ENCODE peak calls at places on chromosomes 12 and 14, in eight cellular contexts. E is Peyer's patch, J is lung, P is fibroblast of pulmonary artery, L is right cardiac atrium, D is stomach, S is IMR-90, H is ovary. T is an unnamed sample.

GRCh38 chr14:89615421-89615820 is 198.4 kb upstream of the FOXN3 start:
- DNase-seq in E (no peak), J (no peak), P (peak), L (no peak), D (no peak), S (no peak), H (no peak), T (no peak)

GRCh38 chr12:62434504-62435336 is 31.9 kb upstream of the MON2 start:
- DNase-seq in E (no peak), J (no peak), P (no peak), L (peak), D (peak), S (no peak), H (no peak), T (no peak)

GRCh38 chr12:6868211-6869048 is 1.1 kb downstream of the TPI1 start:
- DNase-seq in E (no peak), J (no peak), P (no peak), L (peak), D (no peak), S (peak), H (no peak), T (no peak)

GRCh38 chr12:104215638-104216297 is at the start of gene TXNRD1:
- DNase-seq in E (peak), J (peak), P (peak), L (peak), D (peak), S (peak), H (peak), T (no peak)

GRCh38 chr14:61568572-61569011 is 126.7 kb upstream of the HIF1A start:
- DNase-seq in E (peak), J (no peak), P (no peak), L (peak), D (peak), S (no peak), H (no peak), T (no peak)

GRCh38 chr14:76753799-76754198 is 7.5 kb upstream of the VASH1 start:
- DNase-seq in E (no peak), J (no peak), P (no peak), L (no peak), D (no peak), S (no peak), H (no peak), T (no peak)

GRCh38 chr12:110741371-110741770 is 1.3 kb downstream of the PPP1CC start:
- DNase-seq in E (no peak), J (no peak), P (no peak), L (no peak), D (no peak), S (no peak), H (no peak), T (no peak)

GRCh38 chr14:68365228-68365627 is 427.6 kb downstream of the ZFP36L1 start:
- DNase-seq in E (no peak), J (no peak), P (peak), L (no peak), D (no peak), S (peak), H (no peak), T (peak)

GRCh38 chr12:86530996-86531655 is 274.9 kb upstream of the MGAT4C start:
- DNase-seq in E (no peak), J (no peak), P (peak), L (no peak), D (no peak), S (no peak), H (no peak), T (no peak)

GRCh38 chr14:104443391-104444158 is 136.0 kb upstream of the C14orf180 start:
- DNase-seq in E (no peak), J (peak), P (no peak), L (no peak), D (no peak), S (no peak), H (no peak), T (no peak)

GRCh38 chr14:33201116-33201515 is 262.4 kb downstream of the NPAS3 start:
- DNase-seq in E (no peak), J (no peak), P (no peak), L (no peak), D (no peak), S (no peak), H (no peak), T (no peak)

GRCh38 chr12:4276524-4277204 is 3.1 kb downstream of the CCND2 start:
- DNase-seq in E (peak), J (peak), P (peak), L (peak), D (peak), S (peak), H (peak), T (peak)

GRCh38 chr12:39920222-39920621 is 185.7 kb downstream of the SLC2A13 start:
- DNase-seq in E (no peak), J (no peak), P (no peak), L (no peak), D (no peak), S (no peak), H (no peak), T (no peak)

GRCh38 chr12:112664569-112664968 is 127.0 kb upstream of the RPH3A start:
- DNase-seq in E (no peak), J (no peak), P (peak), L (no peak), D (no peak), S (no peak), H (no peak), T (no peak)

GRCh38 chr12:6979021-6979420 is 8.3 kb downstream of the EMG1 start:
- DNase-seq in E (no peak), J (no peak), P (no peak), L (no peak), D (no peak), S (no peak), H (no peak), T (no peak)

GRCh38 chr14:23067847-23068791 is 10.8 kb upstream of the CDH24 start:
- DNase-seq in E (peak), J (no peak), P (no peak), L (peak), D (no peak), S (no peak), H (no peak), T (no peak)

GRCh38 chr14:23069413-23069806 is 12.1 kb upstream of the CDH24 start:
- DNase-seq in E (no peak), J (no peak), P (no peak), L (peak), D (no peak), S (no peak), H (no peak), T (no peak)

GRCh38 chr14:23070262-23071129 is 13.2 kb upstream of the CDH24 start:
- DNase-seq in E (peak), J (no peak), P (no peak), L (peak), D (no peak), S (no peak), H (no peak), T (no peak)

GRCh38 chr14:23066855-23067744 is 9.8 kb upstream of the CDH24 start:
- DNase-seq in E (no peak), J (no peak), P (no peak), L (peak), D (no peak), S (no peak), H (no peak), T (no peak)

GRCh38 chr14:23068792-23069412 is 11.6 kb upstream of the CDH24 start:
- DNase-seq in E (peak), J (peak), P (peak), L (peak), D (peak), S (peak), H (peak), T (peak)
- H3K4me3 ChIP-seq in E (no peak), J (no peak), P (no peak), L (no peak), D (no peak), S (no peak), H (no peak), T (peak)

DNA sequence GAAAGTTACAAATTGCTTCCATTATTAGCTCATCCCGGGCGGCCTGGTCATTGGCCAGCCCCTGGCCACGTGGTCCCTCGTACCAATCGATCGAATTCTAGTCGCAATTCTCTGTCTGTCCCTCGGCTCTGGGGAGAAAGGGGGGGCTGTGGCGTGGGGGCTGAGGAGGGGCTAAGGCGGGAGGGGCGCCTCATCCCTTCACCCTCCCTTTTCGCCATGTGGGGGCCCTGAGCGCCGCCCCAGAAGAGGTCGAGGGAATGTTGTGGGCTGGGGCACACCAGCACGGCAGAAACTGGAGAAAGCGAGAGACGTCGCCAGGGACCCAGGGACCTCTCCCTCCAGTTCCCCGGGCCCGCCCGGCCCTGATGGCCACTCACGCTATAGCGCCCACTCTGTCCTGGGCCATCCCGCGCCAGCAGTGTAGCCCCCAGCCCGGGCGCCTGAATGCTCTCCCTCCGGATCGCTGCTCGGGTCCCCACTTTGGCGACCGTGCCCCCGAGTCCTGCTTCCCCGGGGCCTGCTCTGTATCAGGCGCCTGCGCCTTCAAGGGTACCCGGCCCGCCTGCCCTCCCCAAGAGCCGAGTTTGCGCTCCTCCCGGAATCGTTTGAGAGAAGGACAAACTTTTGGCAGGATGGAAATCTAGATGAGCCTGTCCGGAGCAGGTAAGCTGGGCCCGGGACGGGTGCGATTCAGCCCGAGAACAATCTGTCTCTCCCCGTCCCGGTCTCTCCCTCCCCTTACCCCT is 62.7 kb downstream of the SMUG1 start:
- DNase-seq in E (no peak), J (no peak), P (no peak), L (peak), D (peak), S (no peak), H (peak), T (no peak)
- H3K4me3 ChIP-seq in E (peak), J (peak), P (peak), L (peak), D (peak), S (no peak), H (peak), T (no peak)

DNA sequence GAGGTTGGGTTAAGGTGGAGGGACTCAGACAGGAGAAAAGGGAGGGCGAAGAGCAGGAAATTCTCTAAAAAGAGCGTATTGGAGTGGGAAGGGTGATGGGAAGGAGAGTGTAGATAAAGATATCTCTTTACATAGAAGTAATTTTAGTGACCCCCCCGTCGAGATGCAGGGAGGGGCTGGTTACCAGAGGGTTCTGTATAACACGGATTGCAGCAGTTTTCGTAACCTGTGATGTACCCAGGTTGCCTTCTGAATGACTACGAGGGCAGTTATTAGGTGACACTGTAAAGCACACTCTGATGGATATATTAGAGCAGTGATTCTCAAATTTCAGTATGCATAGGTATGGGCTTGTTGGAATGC is 443 bp downstream of the DNAL1 start:
- DNase-seq in E (no peak), J (no peak), P (no peak), L (no peak), D (no peak), S (no peak), H (no peak), T (no peak)
- H3K4me3 ChIP-seq in E (peak), J (peak), P (peak), L (peak), D (peak), S (peak), H (peak), T (peak)

DNA sequence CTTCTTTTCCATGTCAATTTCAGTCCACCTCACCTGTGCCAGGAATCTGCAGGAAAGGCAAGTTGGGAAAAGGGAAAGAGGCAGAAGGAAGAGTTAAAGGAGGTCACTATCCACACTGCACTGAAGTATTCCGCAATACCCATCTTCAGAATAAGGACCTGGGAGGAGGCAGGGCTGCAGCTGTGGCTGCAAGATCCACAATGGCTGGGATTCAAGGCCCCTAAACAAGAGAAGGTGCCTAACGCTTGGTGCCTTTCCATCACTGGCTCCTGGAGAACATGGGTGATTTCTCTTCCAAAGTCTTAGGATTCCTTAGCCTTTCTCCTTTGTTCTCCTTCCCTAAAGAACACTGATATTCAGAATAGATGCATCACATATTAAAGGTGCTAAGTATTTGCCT is 204.0 kb downstream of the GRIN2B start:
- DNase-seq in E (no peak), J (no peak), P (no peak), L (no peak), D (no peak), S (no peak), H (no peak), T (no peak)
- H3K4me3 ChIP-seq in E (no peak), J (no peak), P (no peak), L (no peak), D (no peak), S (no peak), H (no peak), T (no peak)

T was measured in AG04450.